ENCODE peak calls at places on chromosomes 13 and 19, in seven cellular contexts. A, N, K, J, X, C and O are unnamed samples.

GRCh38 chr13:110323172-110323851 is 16.2 kb downstream of the COL4A2 start:
- DNase-seq in C (no peak), J (no peak), X (peak; percentile 70), K (no peak), N (peak; percentile 61), A (no peak), O (no peak)

GRCh38 chr13:114282143-114282685 is 813 bp downstream of the UPF3A start:
- DNase-seq in C (peak; percentile 23), K (no peak), A (peak; percentile 29), X (no peak), J (peak; percentile 44), N (peak; percentile 71), O (peak; percentile 43)

GRCh38 chr13:91399189-91400093 is 1.0 kb downstream of the GPC5 start:
- DNase-seq in K (no peak), A (no peak), N (no peak), X (no peak), C (no peak), J (no peak), O (no peak)

GRCh38 chr19:34645551-34645950 is 31.4 kb downstream of the SCGB2B2 start:
- DNase-seq in N (no peak), J (no peak), K (no peak), A (no peak), X (no peak), C (no peak), O (no peak)

GRCh38 chr19:751501-752341 is 809 bp downstream of the MISP start:
- DNase-seq in C (no peak), X (no peak), A (no peak), N (peak; percentile 90), J (peak; percentile 91), K (no peak), O (no peak)

GRCh38 chr19:42277821-42278809 is 9.1 kb downstream of the CIC start:
- DNase-seq in N (no peak), C (no peak), J (no peak), K (peak; percentile 91), A (no peak), X (peak; percentile 41), O (no peak)

GRCh38 chr13:24511019-24511823 is 1.4 kb downstream of the PARP4 start:
- DNase-seq in C (peak; percentile 63), X (no peak), N (peak; percentile 68), A (no peak), J (peak; percentile 56), K (peak; percentile 22), O (no peak)

GRCh38 chr19:58154287-58154678 is 3.7 kb upstream of the ZNF329 start:
- DNase-seq in X (peak; percentile 25), C (no peak), N (no peak), J (peak; percentile 27), K (peak; percentile 40), A (peak; percentile 35), O (peak; percentile 47)

GRCh38 chr13:92251815-92252214 is 853.4 kb downstream of the GPC5 start:
- DNase-seq in J (no peak), A (no peak), K (no peak), C (no peak), X (no peak), N (no peak), O (no peak)

GRCh38 chr13:42892760-42893159 is 99.3 kb downstream of the EPSTI1 start:
- DNase-seq in X (no peak), K (no peak), N (no peak), C (no peak), A (no peak), J (no peak), O (no peak)

GRCh38 chr13:20475927-20476691 is 49.5 kb downstream of the CRYL1 start:
- DNase-seq in K (no peak), X (no peak), C (peak; percentile 65), N (no peak), J (peak; percentile 59), A (no peak), O (peak; percentile 67)

GRCh38 chr13:27583645-27584044 is 36.7 kb downstream of the LNX2 start:
- DNase-seq in A (no peak), C (no peak), X (no peak), N (no peak), K (no peak), J (no peak), O (no peak)

GRCh38 chr13:35479223-35479536 is 2.7 kb upstream of the MAB21L1 start:
- DNase-seq in A (no peak), X (no peak), C (no peak), K (no peak), J (no peak), N (no peak), O (no peak)

GRCh38 chr19:38734426-38735256 is 9.6 kb downstream of the CAPN12 start:
- DNase-seq in C (peak; percentile 25), J (peak; percentile 56), X (peak; percentile 27), A (peak; percentile 15), K (peak; percentile 42), N (peak; percentile 65), O (peak; percentile 35)

GRCh38 chr13:111539791-111540446 is 219.5 kb downstream of the TEX29 start:
- DNase-seq in J (no peak), K (no peak), C (no peak), A (no peak), X (no peak), N (no peak), O (no peak)

GRCh38 chr19:34686455-34686854 is 9.0 kb downstream of the ZNF302 start:
- DNase-seq in X (no peak), K (no peak), A (no peak), J (no peak), N (no peak), C (no peak), O (no peak)

GRCh38 chr19:36113895-36114762 is 546 bp downstream of the POLR2I start:
- DNase-seq in A (peak; percentile 23), C (no peak), X (no peak), K (peak; percentile 25), J (peak; percentile 32), N (peak; percentile 67), O (peak; percentile 35)

GRCh38 chr19:36114763-36115452 is at the start of gene POLR2I:
- DNase-seq in X (peak; percentile 100), N (peak; percentile 100), J (peak; percentile 99), A (peak; percentile 100), K (peak; percentile 100), C (peak; percentile 97), O (peak; percentile 99)

GRCh38 chr19:36116344-36116637 is 1.0 kb downstream of the TBCB start:
- DNase-seq in J (no peak), X (no peak), N (no peak), C (no peak), A (no peak), K (no peak), O (no peak)

GRCh38 chr19:36113425-36113824 is 1.2 kb downstream of the POLR2I start:
- DNase-seq in J (no peak), A (no peak), X (no peak), K (no peak), N (no peak), C (no peak), O (no peak)

DNA sequence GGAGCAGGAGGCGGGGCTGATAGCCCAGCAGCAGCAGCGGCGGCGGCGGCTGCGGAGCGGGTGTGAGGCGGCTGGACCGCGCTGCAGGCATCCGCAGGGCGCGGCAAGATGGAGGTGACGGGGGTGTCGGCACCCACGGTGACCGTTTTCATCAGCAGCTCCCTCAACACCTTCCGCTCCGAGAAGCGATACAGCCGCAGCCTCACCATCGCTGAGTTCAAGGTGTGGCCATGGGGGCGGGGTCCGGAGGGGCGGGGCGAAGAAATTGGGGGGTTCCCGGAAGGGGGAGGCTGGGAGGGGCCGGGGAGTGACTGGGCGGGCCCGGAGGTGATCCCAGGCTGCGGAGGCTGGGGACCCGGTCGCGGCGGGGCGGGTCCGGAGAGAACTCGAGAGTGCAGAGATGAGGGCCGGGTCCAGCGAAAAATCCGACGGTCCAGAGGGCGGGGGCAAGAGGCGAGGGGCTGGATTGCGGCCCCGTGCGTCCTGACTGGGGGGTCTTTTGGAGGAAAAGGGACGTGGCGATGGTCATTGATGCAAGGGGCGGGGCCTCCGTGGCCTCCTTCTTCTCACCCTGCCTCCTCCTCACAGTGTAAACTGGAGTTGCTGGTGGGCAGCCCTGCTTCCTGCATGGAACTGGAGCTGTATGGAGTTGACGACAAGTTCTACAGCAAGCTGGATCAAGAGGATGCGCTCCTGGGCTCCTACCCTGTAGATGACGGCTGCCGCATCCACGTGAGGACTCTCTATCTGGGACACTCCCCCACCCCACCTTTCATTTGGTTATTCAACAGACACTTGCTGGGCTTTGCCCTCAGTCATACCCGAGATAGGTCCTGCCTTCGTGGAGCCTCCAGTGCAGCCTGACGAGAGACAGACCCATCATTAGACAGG is at the start of gene TBCB:
- DNase-seq in J (peak; percentile 90), A (peak; percentile 83), N (peak; percentile 56), X (peak; percentile 84), C (no peak), K (no peak), O (no peak)
- TF ChIP-seq POLR2A in J (peak; percentile 46), A (peak; percentile 53), N (peak; percentile 92), X (no peak), C (peak; percentile 97), K (no peak), O (peak; percentile 60)

DNA sequence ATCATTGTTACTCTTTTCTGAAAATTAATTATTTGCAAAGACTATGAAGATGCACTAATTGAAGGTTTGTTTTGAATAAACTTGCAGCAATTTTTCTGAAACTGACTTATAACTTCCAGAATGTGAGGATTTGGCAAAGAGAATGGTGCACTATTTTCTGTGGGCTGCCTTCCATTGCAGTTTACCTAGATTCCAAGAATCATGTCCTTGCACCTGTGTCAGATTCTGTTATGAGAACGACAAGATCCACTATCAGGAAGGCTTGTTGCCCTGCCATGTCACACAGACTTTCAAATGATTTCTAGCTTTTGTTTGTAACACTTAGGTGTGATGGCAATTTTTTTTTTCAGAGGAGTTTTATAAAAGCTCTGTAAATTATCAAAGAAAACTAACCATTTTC is 5.6 kb upstream of the SLAIN1 start:
- DNase-seq in N (no peak), K (no peak), C (no peak), J (no peak), A (no peak), X (no peak), O (no peak)
- H3K4me1 ChIP-seq in N (no peaks in the 10 kb centered on the region), K (no peaks in the 10 kb centered on the region), C (peaks cover 10% of the 10 kb centered on the region), J (peaks cover 11% of the 10 kb centered on the region), A (no peaks in the 10 kb centered on the region), X (no peaks in the 10 kb centered on the region), O (peaks cover 28% of the 10 kb centered on the region)

DNA sequence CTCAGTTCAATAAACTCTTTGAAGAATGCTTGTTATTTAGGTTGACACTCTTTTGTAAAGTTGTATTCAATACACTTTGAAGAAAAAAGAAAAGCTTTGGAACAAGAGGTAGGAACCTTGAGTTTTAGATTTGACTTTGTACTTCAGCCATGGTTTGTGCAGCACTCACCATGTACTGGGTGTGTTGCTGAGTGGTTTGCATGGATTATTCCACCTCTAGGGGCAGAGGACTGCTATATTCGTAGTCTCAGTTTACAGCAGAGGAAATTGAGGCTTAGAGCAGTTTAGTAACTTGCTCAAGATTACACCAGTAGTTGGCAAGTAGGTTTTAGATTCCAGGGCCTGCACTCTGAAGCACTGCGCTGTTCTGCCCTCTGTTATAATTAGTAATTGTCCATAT is 68.8 kb downstream of the DNAJC3 start:
- DNase-seq in N (no peak), C (no peak), K (no peak), X (no peak), J (no peak), A (no peak), O (no peak)
- TF ChIP-seq CTCF in N (no peak), C (no peak), K (no peak), X (no peak), J (no peak), A (no peak), O (no peak)

DNA sequence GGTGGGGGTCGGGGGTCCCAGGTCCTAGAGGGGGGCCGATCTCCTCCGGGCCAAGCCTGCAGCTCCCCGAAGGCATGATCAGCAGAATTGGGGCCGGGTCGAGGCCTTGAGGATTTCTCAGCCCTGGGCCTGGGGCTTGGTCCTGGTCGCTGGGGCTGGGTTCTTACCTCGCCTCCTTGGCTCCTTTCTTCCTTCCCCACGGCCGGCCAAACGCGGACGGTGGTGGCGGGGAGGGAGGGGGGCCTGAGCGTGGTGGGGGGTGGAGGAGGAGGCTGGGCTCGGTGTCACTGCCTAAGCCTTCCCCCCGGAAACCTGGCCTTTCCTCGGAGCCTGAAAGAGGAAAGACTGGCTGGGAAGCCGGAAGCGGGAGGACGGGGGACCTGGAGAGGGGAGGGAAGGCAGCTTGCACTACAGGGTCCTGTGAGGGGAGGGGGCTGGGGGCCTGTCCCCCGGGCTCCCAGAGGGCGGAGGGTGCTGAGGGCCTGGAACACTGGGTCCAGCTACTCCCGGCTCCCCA is at the start of gene ZNF579:
- DNase-seq in K (peak; percentile 78), C (peak; percentile 52), X (peak; percentile 87), N (peak; percentile 96), J (peak; percentile 90), A (peak; percentile 89), O (peak; percentile 89)
- TF ChIP-seq POLR2A in K (no peak), C (peak; percentile 75), X (no peak), N (peak; percentile 48), J (no peak), A (no peak), O (peak; percentile 29)